ENCODE peak calls at places on chromosomes 13 and 19, in four cellular contexts. One of them, this sample, is unnamed.

GRCh38 chr13:110306960-110307696 is at the start of the genes COL4A1 and COL4A2:
- DNase-seq in brain microvascular endothelial cell: peak
- DNase-seq in hippocampal formation: no peak
- DNase-seq in mammary epithelial cell: peak
- DNase-seq in this sample: no peak

GRCh38 chr19:54937926-54938325 is 9.4 kb downstream of the NLRP7 start:
- DNase-seq in brain microvascular endothelial cell: no peak
- DNase-seq in hippocampal formation: no peak
- DNase-seq in mammary epithelial cell: no peak
- DNase-seq in this sample: no peak

GRCh38 chr19:15249560-15249874 is 17.3 kb upstream of the EPHX3 start:
- DNase-seq in brain microvascular endothelial cell: no peak
- DNase-seq in hippocampal formation: no peak
- DNase-seq in mammary epithelial cell: no peak
- DNase-seq in this sample: no peak

GRCh38 chr19:39474139-39474620 is 6.5 kb upstream of the TIMM50 start:
- DNase-seq in brain microvascular endothelial cell: peak
- DNase-seq in hippocampal formation: no peak
- DNase-seq in mammary epithelial cell: no peak
- DNase-seq in this sample: no peak

GRCh38 chr13:41459754-41460111 is 2.4 kb downstream of the RGCC start:
- DNase-seq in brain microvascular endothelial cell: no peak
- DNase-seq in hippocampal formation: peak
- DNase-seq in mammary epithelial cell: no peak
- DNase-seq in this sample: no peak

GRCh38 chr19:57239982-57240310 is 486 bp upstream of the ZNF805 start:
- DNase-seq in brain microvascular endothelial cell: no peak
- DNase-seq in hippocampal formation: no peak
- DNase-seq in mammary epithelial cell: no peak
- DNase-seq in this sample: no peak

GRCh38 chr19:51749979-51750378 is 1.7 kb downstream of the FPR1 start:
- DNase-seq in brain microvascular endothelial cell: no peak
- DNase-seq in hippocampal formation: no peak
- DNase-seq in mammary epithelial cell: peak
- DNase-seq in this sample: no peak

GRCh38 chr19:48683349-48683748 is 10.5 kb upstream of the NTN5 start:
- DNase-seq in brain microvascular endothelial cell: peak
- DNase-seq in hippocampal formation: peak
- DNase-seq in mammary epithelial cell: no peak
- DNase-seq in this sample: no peak

GRCh38 chr19:18876865-18877264 is 19.1 kb downstream of the CERS1 start:
- DNase-seq in brain microvascular endothelial cell: no peak
- DNase-seq in hippocampal formation: no peak
- DNase-seq in mammary epithelial cell: no peak
- DNase-seq in this sample: no peak

GRCh38 chr13:39684531-39685137 is 29.2 kb downstream of the COG6 start:
- DNase-seq in brain microvascular endothelial cell: no peak
- DNase-seq in hippocampal formation: peak
- DNase-seq in mammary epithelial cell: peak
- DNase-seq in this sample: no peak

GRCh38 chr13:37602743-37603381 is 4.3 kb upstream of the POSTN start:
- DNase-seq in brain microvascular endothelial cell: no peak
- DNase-seq in hippocampal formation: peak
- DNase-seq in mammary epithelial cell: no peak
- DNase-seq in this sample: no peak

GRCh38 chr19:10565028-10565566 is 713 bp downstream of the KRI1 start:
- DNase-seq in brain microvascular endothelial cell: peak
- DNase-seq in hippocampal formation: no peak
- DNase-seq in mammary epithelial cell: no peak
- DNase-seq in this sample: no peak

GRCh38 chr19:53540091-53540490 is 2.1 kb downstream of the ZNF331 start:
- DNase-seq in brain microvascular endothelial cell: no peak
- DNase-seq in hippocampal formation: no peak
- DNase-seq in mammary epithelial cell: no peak
- DNase-seq in this sample: no peak

GRCh38 chr19:5367530-5368133 is 27.0 kb upstream of the PTPRS start:
- DNase-seq in brain microvascular endothelial cell: no peak
- DNase-seq in hippocampal formation: no peak
- DNase-seq in mammary epithelial cell: no peak
- DNase-seq in this sample: no peak

GRCh38 chr13:66974174-66974573 is 256.0 kb downstream of the PCDH9 start:
- DNase-seq in brain microvascular endothelial cell: no peak
- DNase-seq in hippocampal formation: no peak
- DNase-seq in mammary epithelial cell: no peak
- DNase-seq in this sample: no peak

GRCh38 chr19:29404015-29404414 is 121.8 kb upstream of the VSTM2B start:
- DNase-seq in brain microvascular endothelial cell: no peak
- DNase-seq in hippocampal formation: no peak
- DNase-seq in mammary epithelial cell: no peak
- DNase-seq in this sample: no peak

GRCh38 chr13:109628251-109628699 is 158.1 kb downstream of the IRS2 start:
- DNase-seq in brain microvascular endothelial cell: peak
- DNase-seq in hippocampal formation: no peak
- DNase-seq in mammary epithelial cell: peak
- DNase-seq in this sample: peak

GRCh38 chr13:36385471-36385870 is 39.3 kb upstream of the SPART start:
- DNase-seq in brain microvascular endothelial cell: peak
- DNase-seq in hippocampal formation: no peak
- DNase-seq in mammary epithelial cell: peak
- DNase-seq in this sample: no peak

GRCh38 chr13:30409911-30410704 is 12.2 kb upstream of the UBE2L5 start:
- DNase-seq in brain microvascular endothelial cell: peak
- DNase-seq in hippocampal formation: no peak
- DNase-seq in mammary epithelial cell: peak
- DNase-seq in this sample: no peak

GRCh38 chr13:98207411-98207810 is 30.3 kb upstream of the RNF113B start:
- DNase-seq in brain microvascular endothelial cell: peak
- DNase-seq in hippocampal formation: no peak
- DNase-seq in mammary epithelial cell: no peak
- DNase-seq in this sample: no peak

GRCh38 chr19:341386-342127 is 3.0 kb downstream of the MIER2 start:
- DNase-seq in brain microvascular endothelial cell: no peak
- DNase-seq in hippocampal formation: no peak
- DNase-seq in mammary epithelial cell: no peak
- DNase-seq in this sample: no peak

GRCh38 chr19:2337329-2337707 is 8.8 kb downstream of the SPPL2B start:
- DNase-seq in brain microvascular endothelial cell: peak
- DNase-seq in hippocampal formation: no peak
- DNase-seq in mammary epithelial cell: no peak
- DNase-seq in this sample: no peak

GRCh38 chr19:48760514-48761221 is 5.3 kb downstream of the FGF21 start:
- DNase-seq in brain microvascular endothelial cell: no peak
- DNase-seq in hippocampal formation: no peak
- DNase-seq in mammary epithelial cell: no peak
- DNase-seq in this sample: no peak

GRCh38 chr13:51541037-51541436 is 43.2 kb upstream of the WDFY2 start:
- DNase-seq in brain microvascular endothelial cell: no peak
- DNase-seq in hippocampal formation: no peak
- DNase-seq in mammary epithelial cell: no peak
- DNase-seq in this sample: no peak

This sample was measured in epithelial cell of prostate.